ENCODE peak calls at places on chromosome 19, in ten cellular contexts. F is PC-9, J is bronchial epithelial cell, R is HL-60, M is neural progenitor cell, X is coronary artery, Q is colonic mucosa, I is Caco-2, S is adrenal gland, O is SK-N-SH. Z is an unnamed sample.
A peak's percentile ranks its signal among the peaks of the same experiment; 100 is the strongest.

GRCh38 chr19:50794074-50794777 is 4.0 kb downstream of the ACP4 start:
- DNase-seq in Q (peak; percentile 47), M (no peak), O (peak; percentile 70), J (no peak), F (no peak), S (no peak), X (no peak), R (no peak), I (peak; percentile 71), Z (no peak)

GRCh38 chr19:58217069-58217481 is 11.6 kb upstream of the ZNF544 start:
- DNase-seq in I (no peak), M (no peak), F (no peak), S (no peak), Q (no peak), X (no peak), R (no peak), O (no peak), J (no peak), Z (no peak)

GRCh38 chr19:9018163-9018875 is 8.1 kb upstream of the MUC16 start:
- DNase-seq in J (no peak), X (no peak), I (peak; percentile 7), S (no peak), F (peak; percentile 94), Q (no peak), O (no peak), R (no peak), M (no peak), Z (no peak)

GRCh38 chr19:35861640-35862160 is 5.0 kb downstream of the KIRREL2 start:
- DNase-seq in O (no peak), Q (no peak), X (no peak), F (no peak), R (no peak), S (no peak), M (peak; percentile 19), I (no peak), J (no peak), Z (no peak)

GRCh38 chr19:29724102-29724641 is 9.1 kb upstream of the C19orf12 start:
- DNase-seq in M (peak; percentile 71), O (no peak), Q (no peak), J (no peak), I (no peak), S (no peak), R (peak; percentile 27), F (no peak), X (no peak), Z (no peak)

GRCh38 chr19:359653-359925 is 15.0 kb upstream of the MIER2 start:
- DNase-seq in R (no peak), I (no peak), X (no peak), J (no peak), F (no peak), M (no peak), S (no peak), Q (no peak), O (no peak), Z (no peak)

GRCh38 chr19:36421749-36422481 is 3.5 kb upstream of the ZFP82 start:
- DNase-seq in S (no peak), I (no peak), R (no peak), J (no peak), Q (no peak), O (no peak), X (no peak), M (no peak), F (no peak), Z (no peak)

GRCh38 chr19:3775831-3776230 is 3.8 kb upstream of the RAX2 start:
- DNase-seq in Q (no peak), J (no peak), M (no peak), X (no peak), F (no peak), O (no peak), I (no peak), R (no peak), S (no peak), Z (no peak)

GRCh38 chr19:49217382-49217781 is 59.8 kb downstream of the TRPM4 start:
- DNase-seq in M (no peak), Q (no peak), R (no peak), J (no peak), F (no peak), S (no peak), X (no peak), O (no peak), I (no peak), Z (no peak)

GRCh38 chr19:31641591-31641990 is 292.4 kb upstream of the TSHZ3 start:
- DNase-seq in J (no peak), S (no peak), R (no peak), X (no peak), M (no peak), Q (no peak), I (no peak), O (no peak), F (no peak), Z (no peak)

GRCh38 chr19:29484876-29485275 is 40.9 kb upstream of the VSTM2B start:
- DNase-seq in F (no peak), S (no peak), M (no peak), X (peak; percentile 38), I (no peak), O (no peak), Q (no peak), J (no peak), R (no peak), Z (no peak)

GRCh38 chr19:18416778-18417249 is 2.4 kb upstream of the SSBP4 start:
- DNase-seq in F (peak; percentile 85), M (peak; percentile 92), S (peak; percentile 82), O (peak; percentile 92), X (peak; percentile 95), J (no peak), R (peak; percentile 84), I (peak; percentile 88), Q (peak; percentile 85), Z (no peak)

GRCh38 chr19:406999-407491 is 1.9 kb downstream of the C2CD4C start:
- DNase-seq in Q (no peak), I (no peak), S (no peak), X (no peak), F (no peak), R (no peak), O (peak; percentile 40), M (no peak), J (no peak), Z (no peak)

GRCh38 chr19:4986471-4986888 is 17.6 kb downstream of the KDM4B start:
- DNase-seq in X (no peak), F (no peak), O (no peak), J (no peak), S (no peak), I (no peak), M (no peak), Q (no peak), R (no peak), Z (no peak)

DNA sequence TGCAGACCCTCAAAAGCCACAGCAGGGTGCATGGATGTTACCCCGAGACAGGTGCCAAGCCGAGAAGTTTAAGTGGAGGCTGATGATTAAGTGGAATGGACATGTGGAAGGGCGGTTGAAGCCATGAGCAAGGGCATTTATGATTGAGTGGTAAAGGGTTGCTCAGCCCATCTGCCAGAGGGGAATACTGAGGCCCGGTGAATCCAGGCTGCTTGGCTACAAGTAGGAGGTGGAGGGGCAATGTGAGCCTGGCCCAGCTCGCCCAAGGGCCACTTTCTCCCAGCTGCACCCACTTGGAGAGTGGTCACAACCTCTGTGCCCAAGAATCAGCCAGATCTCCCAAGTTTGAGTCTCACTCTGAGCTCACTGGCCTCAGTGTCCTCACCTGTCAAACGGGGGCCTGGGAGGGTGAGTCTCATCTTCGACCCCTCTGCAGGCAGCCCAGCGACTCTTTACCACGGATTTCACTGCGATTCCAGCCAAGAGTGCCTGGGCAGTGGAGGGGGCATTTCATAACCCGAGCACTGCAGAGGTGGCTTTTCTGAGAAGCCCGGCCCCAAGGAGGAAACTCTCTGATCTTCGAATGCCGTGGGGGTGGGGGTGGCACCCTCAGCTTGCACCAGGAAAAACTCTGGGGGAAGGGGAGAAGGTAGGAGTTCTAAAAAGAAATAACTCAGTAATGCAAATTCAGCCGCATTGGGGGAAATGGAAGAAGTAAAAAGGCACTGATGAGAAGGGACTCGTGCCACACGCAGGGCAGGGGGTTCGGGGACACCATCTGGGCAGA is 62.8 kb upstream of the KLF2 start:
- DNase-seq in R (no peak), Q (no peak), X (no peak), J (no peak), M (no peak), O (no peak), F (no peak), I (peak; percentile 23), S (no peak), Z (no peak)
- TF ChIP-seq CTCF in R (no peak), Q (no peak), X (no peak), J (no peak), M (no peak), O (no peak), F (no peak), I (no peak), S (no peak), Z (no peak)

GRCh38 chr19:41408256-41408655 is 10.6 kb downstream of the BCKDHA start:
- DNase-seq in I (no peak), F (no peak), Q (no peak), S (no peak), R (peak; percentile 57), X (no peak), M (no peak), J (no peak), O (no peak), Z (no peak)
- TF ChIP-seq CTCF in I (no peak), F (no peak), Q (no peak), S (no peak), R (peak; percentile 33), X (no peak), M (no peak), J (no peak), O (no peak), Z (peak; percentile 18)

GRCh38 chr19:2540646-2541454 is 64.9 kb downstream of the GADD45B start:
- DNase-seq in M (peak; percentile 98), X (peak; percentile 96), I (peak; percentile 96), Q (peak; percentile 72), J (peak; percentile 86), F (peak; percentile 94), S (no peak), O (no peak), R (no peak), Z (no peak)

GRCh38 chr19:2544576-2545415 is 68.9 kb downstream of the GADD45B start:
- DNase-seq in J (no peak), M (no peak), I (no peak), O (no peak), F (no peak), Q (no peak), R (no peak), S (no peak), X (no peak), Z (no peak)

GRCh38 chr19:2542341-2543069 is 66.6 kb downstream of the GADD45B start:
- DNase-seq in Q (no peak), X (no peak), S (no peak), O (no peak), M (no peak), I (no peak), F (peak; percentile 57), J (no peak), R (no peak), Z (no peak)

GRCh38 chr19:2546128-2547032 is 70.5 kb downstream of the GADD45B start:
- DNase-seq in S (peak; percentile 82), Q (peak; percentile 59), X (peak; percentile 97), I (peak; percentile 42), O (no peak), M (peak; percentile 90), F (peak; percentile 37), J (no peak), R (peak; percentile 82), Z (no peak)

GRCh38 chr19:2543463-2544442 is 67.8 kb downstream of the GADD45B start:
- DNase-seq in R (peak; percentile 79), I (peak; percentile 92), S (peak; percentile 93), M (peak; percentile 97), J (peak; percentile 90), Q (peak; percentile 88), X (peak; percentile 99), O (peak; percentile 91), F (peak; percentile 91), Z (no peak)
- TF ChIP-seq CTCF in R (no peak), I (no peak), S (peak; percentile 9), M (no peak), J (peak; percentile 62), Q (no peak), X (no peak), O (peak; percentile 41), F (no peak), Z (no peak)

GRCh38 chr19:56071151-56071550 is 49.9 kb downstream of the ZNF787 start:
- DNase-seq in I (peak; percentile 39), O (peak; percentile 24), S (no peak), M (peak; percentile 30), R (no peak), F (no peak), X (no peak), J (no peak), Q (no peak), Z (no peak)
- TF ChIP-seq CTCF in I (peak; percentile 27), O (peak; percentile 42), S (no peak), M (peak; percentile 44), R (no peak), F (peak; percentile 40), X (no peak), J (peak; percentile 14), Q (no peak), Z (peak; percentile 61)